ENCODE peak calls at places on chromosomes 11 and 22, in nine cellular contexts. S is thoracic aorta; I is B cell; U is CD8-positive, alpha-beta memory T cell; K is midbrain; H is chondrocyte; W is dorsolateral prefrontal cortex; M is SHP77; F is ecto neural progenitor cell. D is an unnamed sample.
A peak's percentile ranks its signal among the peaks of the same experiment; 100 is the strongest.

GRCh38 chr11:34792143-34792542 is 124.0 kb downstream of the APIP start:
- DNase-seq in M (no peak), F (no peak), I (no peak), S (no peak), W (no peak), U (no peak), H (no peak), K (no peak), D (no peak)

GRCh38 chr11:70251583-70252285 is 18.8 kb upstream of the PPFIA1 start:
- DNase-seq in U (no peak), M (no peak), S (no peak), W (peak; percentile 54), I (no peak), F (no peak), K (peak; percentile 22), H (no peak), D (peak; percentile 73)

GRCh38 chr11:131095501-131096185 is 179.4 kb upstream of the SNX19 start:
- DNase-seq in U (no peak), M (no peak), W (no peak), K (no peak), S (no peak), I (no peak), H (no peak), F (no peak), D (no peak)

GRCh38 chr11:3058753-3059664 is 1.8 kb upstream of the CARS1 start:
- DNase-seq in H (peak; percentile 53), K (no peak), W (no peak), F (no peak), U (no peak), S (no peak), I (no peak), M (no peak), D (no peak)

GRCh38 chr11:68120212-68121066 is 749 bp downstream of the CHKA start:
- DNase-seq in M (no peak), W (peak; percentile 69), I (peak; percentile 53), K (peak; percentile 57), H (no peak), S (no peak), U (peak; percentile 86), F (peak; percentile 83), D (peak; percentile 77)

GRCh38 chr11:22597062-22597461 is 28.6 kb downstream of the FANCF start:
- DNase-seq in U (no peak), S (no peak), M (no peak), F (no peak), K (no peak), W (no peak), H (no peak), I (no peak), D (no peak)

GRCh38 chr11:69598147-69598546 is 42.8 kb upstream of the CCND1 start:
- DNase-seq in H (no peak), S (no peak), W (no peak), M (no peak), K (no peak), I (no peak), U (no peak), F (no peak), D (peak; percentile 63)

GRCh38 chr22:49789289-49790141 is 38.2 kb downstream of the BRD1 start:
- DNase-seq in W (no peak), I (no peak), M (no peak), K (no peak), U (peak; percentile 56), F (no peak), H (no peak), S (no peak), D (no peak)